ENCODE peak calls at places on chromosomes 5 and 9, in seven cellular contexts. One of them, this sample, is unnamed.

GRCh38 chr9:120876842-120877240 is at the start of gene PHF19:
- DNase-seq in RWPE2: no peak
- DNase-seq in H9: no peak
- DNase-seq in anterior cingulate cortex: no peak
- DNase-seq in tibial artery: peak; percentile 76
- DNase-seq in immature natural killer cell: peak; percentile 25
- DNase-seq in HEK293T: peak; percentile 57
- DNase-seq in this sample: no peak

GRCh38 chr5:65790371-65791163 is 68.6 kb downstream of the NLN start:
- DNase-seq in RWPE2: no peak
- DNase-seq in immature natural killer cell: peak; percentile 35
- DNase-seq in tibial artery: no peak
- DNase-seq in HEK293T: no peak
- DNase-seq in anterior cingulate cortex: no peak
- DNase-seq in H9: no peak
- DNase-seq in this sample: no peak

GRCh38 chr9:99592834-99593584 is 228.7 kb upstream of the NR4A3 start:
- DNase-seq in HEK293T: no peak
- DNase-seq in immature natural killer cell: no peak
- DNase-seq in anterior cingulate cortex: no peak
- DNase-seq in RWPE2: no peak
- DNase-seq in H9: no peak
- DNase-seq in tibial artery: no peak
- DNase-seq in this sample: no peak

GRCh38 chr5:3858524-3858923 is 262.9 kb downstream of the IRX1 start:
- DNase-seq in tibial artery: no peak
- DNase-seq in RWPE2: no peak
- DNase-seq in H9: no peak
- DNase-seq in immature natural killer cell: peak; percentile 46
- DNase-seq in HEK293T: no peak
- DNase-seq in anterior cingulate cortex: no peak
- DNase-seq in this sample: no peak

GRCh38 chr5:112234000-112234399 is 185.1 kb downstream of the EPB41L4A start:
- DNase-seq in HEK293T: no peak
- DNase-seq in immature natural killer cell: no peak
- DNase-seq in tibial artery: no peak
- DNase-seq in RWPE2: no peak
- DNase-seq in H9: no peak
- DNase-seq in anterior cingulate cortex: no peak
- DNase-seq in this sample: no peak

GRCh38 chr5:141001466-141001853 is 35.2 kb downstream of the PCDHAC2 start:
- DNase-seq in HEK293T: no peak
- DNase-seq in tibial artery: no peak
- DNase-seq in anterior cingulate cortex: peak; percentile 56
- DNase-seq in immature natural killer cell: no peak
- DNase-seq in H9: peak; percentile 64
- DNase-seq in RWPE2: peak; percentile 93
- DNase-seq in this sample: no peak

GRCh38 chr5:145324767-145325479 is 510.2 kb downstream of the PRELID2 start:
- DNase-seq in immature natural killer cell: no peak
- DNase-seq in RWPE2: no peak
- DNase-seq in H9: no peak
- DNase-seq in anterior cingulate cortex: no peak
- DNase-seq in HEK293T: no peak
- DNase-seq in tibial artery: no peak
- DNase-seq in this sample: no peak

GRCh38 chr5:82406200-82406773 is 128.1 kb upstream of the RPS23 start:
- DNase-seq in immature natural killer cell: no peak
- DNase-seq in HEK293T: peak; percentile 60
- DNase-seq in tibial artery: no peak
- DNase-seq in anterior cingulate cortex: no peak
- DNase-seq in RWPE2: peak; percentile 89
- DNase-seq in H9: no peak
- DNase-seq in this sample: no peak

GRCh38 chr9:14768561-14769234 is 46.2 kb upstream of the CER1 start:
- DNase-seq in H9: no peak
- DNase-seq in immature natural killer cell: peak; percentile 18
- DNase-seq in HEK293T: peak; percentile 30
- DNase-seq in RWPE2: no peak
- DNase-seq in anterior cingulate cortex: no peak
- DNase-seq in tibial artery: no peak
- DNase-seq in this sample: no peak

GRCh38 chr5:33322632-33323031 is 118.1 kb upstream of the TARS1 start:
- DNase-seq in anterior cingulate cortex: no peak
- DNase-seq in tibial artery: no peak
- DNase-seq in immature natural killer cell: no peak
- DNase-seq in RWPE2: no peak
- DNase-seq in H9: no peak
- DNase-seq in HEK293T: no peak
- DNase-seq in this sample: no peak

GRCh38 chr9:113946496-113947115 is 70.5 kb downstream of the ZNF618 start:
- DNase-seq in immature natural killer cell: no peak
- DNase-seq in HEK293T: no peak
- DNase-seq in anterior cingulate cortex: no peak
- DNase-seq in H9: no peak
- DNase-seq in RWPE2: no peak
- DNase-seq in tibial artery: no peak
- DNase-seq in this sample: no peak

GRCh38 chr5:17182494-17182893 is 34.9 kb upstream of the BASP1 start:
- DNase-seq in anterior cingulate cortex: no peak
- DNase-seq in H9: no peak
- DNase-seq in immature natural killer cell: no peak
- DNase-seq in tibial artery: no peak
- DNase-seq in HEK293T: no peak
- DNase-seq in RWPE2: no peak
- DNase-seq in this sample: no peak

GRCh38 chr5:169415351-169415750 is 114.4 kb upstream of the SLIT3 start:
- DNase-seq in tibial artery: no peak
- DNase-seq in H9: no peak
- DNase-seq in immature natural killer cell: no peak
- DNase-seq in anterior cingulate cortex: no peak
- DNase-seq in HEK293T: no peak
- DNase-seq in RWPE2: no peak
- DNase-seq in this sample: no peak

GRCh38 chr9:96418074-96418919 is at the start of gene ZNF367:
- DNase-seq in anterior cingulate cortex: peak; percentile 96
- DNase-seq in immature natural killer cell: peak; percentile 94
- DNase-seq in tibial artery: peak; percentile 99
- DNase-seq in RWPE2: peak; percentile 99
- DNase-seq in HEK293T: peak; percentile 90
- DNase-seq in H9: peak; percentile 95
- DNase-seq in this sample: peak; percentile 82

GRCh38 chr9:93207326-93207814 is 23.4 kb downstream of the WNK2 start:
- DNase-seq in H9: no peak
- DNase-seq in RWPE2: peak; percentile 29
- DNase-seq in anterior cingulate cortex: peak; percentile 51
- DNase-seq in tibial artery: peak; percentile 80
- DNase-seq in immature natural killer cell: no peak
- DNase-seq in HEK293T: no peak
- DNase-seq in this sample: no peak

GRCh38 chr5:125891326-125891725 is 531.9 kb upstream of the GRAMD2B start:
- DNase-seq in RWPE2: no peak
- DNase-seq in tibial artery: no peak
- DNase-seq in immature natural killer cell: no peak
- DNase-seq in HEK293T: no peak
- DNase-seq in anterior cingulate cortex: no peak
- DNase-seq in H9: no peak
- DNase-seq in this sample: no peak

GRCh38 chr9:86893811-86894490 is 53.4 kb downstream of the GAS1 start:
- DNase-seq in tibial artery: no peak
- DNase-seq in RWPE2: no peak
- DNase-seq in anterior cingulate cortex: no peak
- DNase-seq in H9: peak; percentile 78
- DNase-seq in immature natural killer cell: no peak
- DNase-seq in HEK293T: no peak
- DNase-seq in this sample: no peak

GRCh38 chr5:110054240-110054639 is 364.5 kb downstream of the MAN2A1 start:
- DNase-seq in immature natural killer cell: peak; percentile 71
- DNase-seq in tibial artery: no peak
- DNase-seq in H9: no peak
- DNase-seq in RWPE2: peak; percentile 84
- DNase-seq in anterior cingulate cortex: no peak
- DNase-seq in HEK293T: peak; percentile 28
- DNase-seq in this sample: peak; percentile 91

GRCh38 chr5:140630296-140630695 is 2.7 kb downstream of the CD14 start:
- DNase-seq in H9: no peak
- DNase-seq in HEK293T: no peak
- DNase-seq in tibial artery: no peak
- DNase-seq in anterior cingulate cortex: no peak
- DNase-seq in RWPE2: no peak
- DNase-seq in immature natural killer cell: no peak
- DNase-seq in this sample: no peak

GRCh38 chr9:34996905-34997279 is 7.3 kb downstream of the DNAJB5 start:
- DNase-seq in H9: no peak
- DNase-seq in RWPE2: no peak
- DNase-seq in anterior cingulate cortex: no peak
- DNase-seq in HEK293T: no peak
- DNase-seq in immature natural killer cell: no peak
- DNase-seq in tibial artery: no peak
- DNase-seq in this sample: no peak

GRCh38 chr9:135070198-135070951 is 17.1 kb upstream of the OLFM1 start:
- DNase-seq in tibial artery: peak; percentile 43
- DNase-seq in immature natural killer cell: no peak
- DNase-seq in anterior cingulate cortex: peak; percentile 31
- DNase-seq in HEK293T: no peak
- DNase-seq in H9: peak; percentile 30
- DNase-seq in RWPE2: peak; percentile 31
- DNase-seq in this sample: no peak

GRCh38 chr9:112421771-112422222 is 41.9 kb downstream of the HSDL2 start:
- DNase-seq in H9: no peak
- DNase-seq in tibial artery: no peak
- DNase-seq in anterior cingulate cortex: no peak
- DNase-seq in immature natural killer cell: no peak
- DNase-seq in HEK293T: no peak
- DNase-seq in RWPE2: no peak
- DNase-seq in this sample: no peak

GRCh38 chr5:72951850-72952468 is 3.9 kb upstream of the FCHO2 start:
- DNase-seq in immature natural killer cell: no peak
- DNase-seq in anterior cingulate cortex: no peak
- DNase-seq in H9: no peak
- DNase-seq in HEK293T: no peak
- DNase-seq in RWPE2: no peak
- DNase-seq in tibial artery: no peak
- DNase-seq in this sample: no peak

GRCh38 chr9:126510564-126510963 is 103.2 kb upstream of the LMX1B start:
- DNase-seq in HEK293T: no peak
- DNase-seq in immature natural killer cell: no peak
- DNase-seq in H9: no peak
- DNase-seq in RWPE2: no peak
- DNase-seq in anterior cingulate cortex: no peak
- DNase-seq in tibial artery: peak; percentile 31
- DNase-seq in this sample: peak; percentile 10

GRCh38 chr5:83554686-83555085 is 83.1 kb downstream of the VCAN start:
- DNase-seq in H9: no peak
- DNase-seq in RWPE2: no peak
- DNase-seq in tibial artery: no peak
- DNase-seq in immature natural killer cell: no peak
- DNase-seq in HEK293T: no peak
- DNase-seq in anterior cingulate cortex: no peak
- DNase-seq in this sample: no peak

GRCh38 chr9:95725045-95725444 is 150.4 kb upstream of the ERCC6L2 start:
- DNase-seq in H9: no peak
- DNase-seq in anterior cingulate cortex: no peak
- DNase-seq in tibial artery: no peak
- DNase-seq in RWPE2: no peak
- DNase-seq in HEK293T: no peak
- DNase-seq in immature natural killer cell: no peak
- DNase-seq in this sample: no peak

GRCh38 chr9:1996156-1996555 is 19.0 kb upstream of the SMARCA2 start:
- DNase-seq in tibial artery: no peak
- DNase-seq in H9: no peak
- DNase-seq in RWPE2: no peak
- DNase-seq in HEK293T: no peak
- DNase-seq in anterior cingulate cortex: no peak
- DNase-seq in immature natural killer cell: no peak
- DNase-seq in this sample: no peak

This sample was measured in naive thymus-derived CD8-positive, alpha-beta T cell.